ENCODE peak calls at places on chromosome 17, in eight cellular contexts. A is NCI-H69, N is left ventricle myocardium inferior, V is NCI-H187 treated with DMSO at 0.1 percent for 48 hours, D is AG20443, J is GM04504, O is psoas muscle, W is fibroblast of the aortic adventitia. U is an unnamed sample.

GRCh38 chr17:79064026-79064425 is 10.6 kb upstream of the ENGASE start:
- DNase-seq in A (no peak), N (no peak), V (no peak), D (no peak), J (no peak), O (no peak), W (no peak), U (no peak)

GRCh38 chr17:66855204-66855603 is 20.3 kb downstream of the CACNG5 start:
- DNase-seq in A (peak; percentile 37), N (no peak), V (no peak), D (no peak), J (no peak), O (no peak), W (no peak), U (no peak)

GRCh38 chr17:1908699-1909309 is 79.0 kb downstream of the RPA1 start:
- DNase-seq in A (peak; percentile 79), N (peak; percentile 27), V (peak; percentile 38), D (peak; percentile 88), J (peak; percentile 58), O (peak; percentile 66), W (peak; percentile 86), U (peak; percentile 38)

GRCh38 chr17:49343273-49343672 is 18.8 kb downstream of the ZNF652 start:
- DNase-seq in A (no peak), N (no peak), V (no peak), D (no peak), J (no peak), O (no peak), W (peak; percentile 32), U (no peak)

GRCh38 chr17:78890111-78890897 is 12.7 kb downstream of the CEP295NL start:
- DNase-seq in A (no peak), N (peak; percentile 60), V (no peak), D (no peak), J (no peak), O (peak; percentile 71), W (no peak), U (no peak)

GRCh38 chr17:36850794-36851193 is 86.5 kb upstream of the LHX1 start:
- DNase-seq in A (no peak), N (no peak), V (no peak), D (peak; percentile 58), J (peak; percentile 28), O (no peak), W (peak; percentile 51), U (no peak)

GRCh38 chr17:49832840-49833599 is 14.8 kb downstream of the TAC4 start:
- DNase-seq in A (no peak), N (no peak), V (no peak), D (no peak), J (no peak), O (no peak), W (no peak), U (no peak)

GRCh38 chr17:45977976-45978626 is 20.9 kb upstream of the STH start:
- DNase-seq in A (no peak), N (no peak), V (no peak), D (no peak), J (no peak), O (peak; percentile 26), W (no peak), U (no peak)

GRCh38 chr17:61405686-61406542 is 6.3 kb downstream of the TBX2 start:
- DNase-seq in A (no peak), N (peak; percentile 13), V (no peak), D (no peak), J (no peak), O (no peak), W (no peak), U (no peak)

GRCh38 chr17:67054011-67054591 is 9.7 kb downstream of the CACNG1 start:
- DNase-seq in A (no peak), N (no peak), V (no peak), D (no peak), J (no peak), O (no peak), W (no peak), U (no peak)

GRCh38 chr17:54527941-54528340 is 372.7 kb upstream of the TOM1L1 start:
- DNase-seq in A (no peak), N (no peak), V (no peak), D (no peak), J (no peak), O (no peak), W (no peak), U (no peak)

GRCh38 chr17:45640141-45640850 is 143.8 kb upstream of the CRHR1 start:
- DNase-seq in A (no peak), N (peak; percentile 48), V (no peak), D (peak; percentile 81), J (peak; percentile 39), O (peak; percentile 81), W (peak; percentile 81), U (no peak)

GRCh38 chr17:11005940-11006339 is 168.1 kb upstream of the PIRT start:
- DNase-seq in A (no peak), N (no peak), V (no peak), D (no peak), J (no peak), O (no peak), W (no peak), U (no peak)

GRCh38 chr17:58391302-58391984 is 25.9 kb downstream of the RNF43 start:
- DNase-seq in A (peak; percentile 98), N (no peak), V (peak; percentile 67), D (no peak), J (no peak), O (no peak), W (peak; percentile 25), U (peak; percentile 16)

GRCh38 chr17:81387235-81388060 is 7.8 kb upstream of the BAHCC1 start:
- DNase-seq in A (peak; percentile 62), N (peak; percentile 59), V (no peak), D (peak; percentile 78), J (peak; percentile 66), O (peak; percentile 82), W (peak; percentile 59), U (no peak)

GRCh38 chr17:75346906-75347305 is 57.7 kb upstream of the SLC25A19 start:
- DNase-seq in A (peak; percentile 61), N (no peak), V (no peak), D (no peak), J (no peak), O (no peak), W (peak; percentile 44), U (no peak)

GRCh38 chr17:59666235-59666634 is 41.0 kb downstream of the PTRH2 start:
- DNase-seq in A (no peak), N (no peak), V (no peak), D (no peak), J (no peak), O (no peak), W (no peak), U (no peak)

GRCh38 chr17:50767030-50767429 is 288 bp downstream of the ANKRD40CL start:
- DNase-seq in A (no peak), N (no peak), V (no peak), D (no peak), J (no peak), O (peak; percentile 43), W (no peak), U (no peak)

GRCh38 chr17:60305141-60305540 is 86.8 kb downstream of the USP32 start:
- DNase-seq in A (peak; percentile 41), N (no peak), V (no peak), D (no peak), J (no peak), O (no peak), W (no peak), U (no peak)